ENCODE peak calls at places on chromosomes 1 and 21, in eight cellular contexts. One of them, this sample, is unnamed.
A peak's percentile ranks its signal among the peaks of the same experiment; 100 is the strongest.

GRCh38 chr1:198135366-198135765 is 21.4 kb upstream of the NEK7 start:
- DNase-seq in MV-4-11: no peak
- DNase-seq in activated naive CD8-positive, alpha-beta T cell treated with anti-CD3 and anti-CD28 coated beads for 36 hours: no peak
- DNase-seq in bronchial epithelial cell: no peak
- DNase-seq in cardiac fibroblast: no peak
- DNase-seq in skeletal muscle cell: no peak
- DNase-seq in naive thymus-derived CD8-positive, alpha-beta T cell: no peak
- DNase-seq in HuH-7.5: no peak
- DNase-seq in this sample: no peak

GRCh38 chr1:227894831-227895451 is 52.8 kb downstream of the WNT9A start:
- DNase-seq in MV-4-11: no peak
- DNase-seq in activated naive CD8-positive, alpha-beta T cell treated with anti-CD3 and anti-CD28 coated beads for 36 hours: no peak
- DNase-seq in bronchial epithelial cell: no peak
- DNase-seq in cardiac fibroblast: no peak
- DNase-seq in skeletal muscle cell: no peak
- DNase-seq in naive thymus-derived CD8-positive, alpha-beta T cell: no peak
- DNase-seq in HuH-7.5: no peak
- DNase-seq in this sample: peak; percentile 33

GRCh38 chr1:175564723-175565122 is 178.7 kb downstream of the TNR start:
- DNase-seq in MV-4-11: no peak
- DNase-seq in activated naive CD8-positive, alpha-beta T cell treated with anti-CD3 and anti-CD28 coated beads for 36 hours: no peak
- DNase-seq in bronchial epithelial cell: no peak
- DNase-seq in cardiac fibroblast: no peak
- DNase-seq in skeletal muscle cell: no peak
- DNase-seq in naive thymus-derived CD8-positive, alpha-beta T cell: no peak
- DNase-seq in HuH-7.5: no peak
- DNase-seq in this sample: no peak

GRCh38 chr1:32798191-32798590 is 19.0 kb downstream of the YARS1 start:
- DNase-seq in MV-4-11: no peak
- DNase-seq in activated naive CD8-positive, alpha-beta T cell treated with anti-CD3 and anti-CD28 coated beads for 36 hours: no peak
- DNase-seq in bronchial epithelial cell: peak; percentile 53
- DNase-seq in cardiac fibroblast: no peak
- DNase-seq in skeletal muscle cell: no peak
- DNase-seq in naive thymus-derived CD8-positive, alpha-beta T cell: no peak
- DNase-seq in HuH-7.5: no peak
- DNase-seq in this sample: no peak

GRCh38 chr1:196001188-196001587 is 607.1 kb downstream of the KCNT2 start:
- DNase-seq in MV-4-11: no peak
- DNase-seq in activated naive CD8-positive, alpha-beta T cell treated with anti-CD3 and anti-CD28 coated beads for 36 hours: no peak
- DNase-seq in bronchial epithelial cell: peak; percentile 92
- DNase-seq in cardiac fibroblast: no peak
- DNase-seq in skeletal muscle cell: no peak
- DNase-seq in naive thymus-derived CD8-positive, alpha-beta T cell: no peak
- DNase-seq in HuH-7.5: no peak
- DNase-seq in this sample: no peak

GRCh38 chr1:201171063-201172036 is 17.1 kb upstream of the TMEM9 start:
- DNase-seq in MV-4-11: no peak
- DNase-seq in activated naive CD8-positive, alpha-beta T cell treated with anti-CD3 and anti-CD28 coated beads for 36 hours: peak; percentile 71
- DNase-seq in bronchial epithelial cell: peak; percentile 13
- DNase-seq in cardiac fibroblast: peak; percentile 33
- DNase-seq in skeletal muscle cell: no peak
- DNase-seq in naive thymus-derived CD8-positive, alpha-beta T cell: peak; percentile 33
- DNase-seq in HuH-7.5: peak; percentile 58
- DNase-seq in this sample: no peak

GRCh38 chr1:188314557-188315137 is 1485.9 kb downstream of the PLA2G4A start:
- DNase-seq in MV-4-11: no peak
- DNase-seq in activated naive CD8-positive, alpha-beta T cell treated with anti-CD3 and anti-CD28 coated beads for 36 hours: no peak
- DNase-seq in bronchial epithelial cell: no peak
- DNase-seq in cardiac fibroblast: no peak
- DNase-seq in skeletal muscle cell: no peak
- DNase-seq in naive thymus-derived CD8-positive, alpha-beta T cell: no peak
- DNase-seq in HuH-7.5: no peak
- DNase-seq in this sample: no peak

GRCh38 chr21:29335720-29336119 is 37.0 kb downstream of the BACH1 start:
- DNase-seq in MV-4-11: no peak
- DNase-seq in activated naive CD8-positive, alpha-beta T cell treated with anti-CD3 and anti-CD28 coated beads for 36 hours: no peak
- DNase-seq in bronchial epithelial cell: peak; percentile 48
- DNase-seq in cardiac fibroblast: peak; percentile 39
- DNase-seq in skeletal muscle cell: no peak
- DNase-seq in naive thymus-derived CD8-positive, alpha-beta T cell: no peak
- DNase-seq in HuH-7.5: no peak
- DNase-seq in this sample: no peak

GRCh38 chr21:32322103-32322502 is 23.4 kb downstream of the MRAP start:
- DNase-seq in MV-4-11: no peak
- DNase-seq in activated naive CD8-positive, alpha-beta T cell treated with anti-CD3 and anti-CD28 coated beads for 36 hours: no peak
- DNase-seq in bronchial epithelial cell: no peak
- DNase-seq in cardiac fibroblast: no peak
- DNase-seq in skeletal muscle cell: no peak
- DNase-seq in naive thymus-derived CD8-positive, alpha-beta T cell: no peak
- DNase-seq in HuH-7.5: no peak
- DNase-seq in this sample: no peak

GRCh38 chr1:186974774-186975181 is 146.0 kb downstream of the PLA2G4A start:
- DNase-seq in MV-4-11: peak; percentile 47
- DNase-seq in activated naive CD8-positive, alpha-beta T cell treated with anti-CD3 and anti-CD28 coated beads for 36 hours: no peak
- DNase-seq in bronchial epithelial cell: peak; percentile 98
- DNase-seq in cardiac fibroblast: peak; percentile 76
- DNase-seq in skeletal muscle cell: peak; percentile 80
- DNase-seq in naive thymus-derived CD8-positive, alpha-beta T cell: no peak
- DNase-seq in HuH-7.5: no peak
- DNase-seq in this sample: no peak

GRCh38 chr1:176897350-176898236 is 266.9 kb downstream of the ASTN1 start:
- DNase-seq in MV-4-11: peak; percentile 52
- DNase-seq in activated naive CD8-positive, alpha-beta T cell treated with anti-CD3 and anti-CD28 coated beads for 36 hours: peak; percentile 19
- DNase-seq in bronchial epithelial cell: peak; percentile 48
- DNase-seq in cardiac fibroblast: peak; percentile 69
- DNase-seq in skeletal muscle cell: peak; percentile 7
- DNase-seq in naive thymus-derived CD8-positive, alpha-beta T cell: no peak
- DNase-seq in HuH-7.5: peak; percentile 33
- DNase-seq in this sample: peak; percentile 70

GRCh38 chr1:154327466-154328317 is 2.4 kb downstream of the ATP8B2 start:
- DNase-seq in MV-4-11: no peak
- DNase-seq in activated naive CD8-positive, alpha-beta T cell treated with anti-CD3 and anti-CD28 coated beads for 36 hours: peak; percentile 29
- DNase-seq in bronchial epithelial cell: peak; percentile 48
- DNase-seq in cardiac fibroblast: no peak
- DNase-seq in skeletal muscle cell: no peak
- DNase-seq in naive thymus-derived CD8-positive, alpha-beta T cell: peak; percentile 22
- DNase-seq in HuH-7.5: no peak
- DNase-seq in this sample: no peak

GRCh38 chr1:115545791-115546733 is 95.7 kb upstream of the VANGL1 start:
- DNase-seq in MV-4-11: no peak
- DNase-seq in activated naive CD8-positive, alpha-beta T cell treated with anti-CD3 and anti-CD28 coated beads for 36 hours: no peak
- DNase-seq in bronchial epithelial cell: peak; percentile 97
- DNase-seq in cardiac fibroblast: peak; percentile 87
- DNase-seq in skeletal muscle cell: peak; percentile 81
- DNase-seq in naive thymus-derived CD8-positive, alpha-beta T cell: no peak
- DNase-seq in HuH-7.5: peak; percentile 49
- DNase-seq in this sample: peak; percentile 56

GRCh38 chr1:192986110-192986747 is 72.9 kb downstream of the UCHL5 start:
- DNase-seq in MV-4-11: no peak
- DNase-seq in activated naive CD8-positive, alpha-beta T cell treated with anti-CD3 and anti-CD28 coated beads for 36 hours: no peak
- DNase-seq in bronchial epithelial cell: peak; percentile 55
- DNase-seq in cardiac fibroblast: no peak
- DNase-seq in skeletal muscle cell: no peak
- DNase-seq in naive thymus-derived CD8-positive, alpha-beta T cell: no peak
- DNase-seq in HuH-7.5: no peak
- DNase-seq in this sample: no peak

GRCh38 chr1:83593073-83593472 is 405.9 kb downstream of the TTLL7 start:
- DNase-seq in MV-4-11: no peak
- DNase-seq in activated naive CD8-positive, alpha-beta T cell treated with anti-CD3 and anti-CD28 coated beads for 36 hours: no peak
- DNase-seq in bronchial epithelial cell: no peak
- DNase-seq in cardiac fibroblast: no peak
- DNase-seq in skeletal muscle cell: no peak
- DNase-seq in naive thymus-derived CD8-positive, alpha-beta T cell: no peak
- DNase-seq in HuH-7.5: no peak
- DNase-seq in this sample: no peak

GRCh38 chr1:231241751-231242150 is 739 bp downstream of the GNPAT start:
- DNase-seq in MV-4-11: peak; percentile 22
- DNase-seq in activated naive CD8-positive, alpha-beta T cell treated with anti-CD3 and anti-CD28 coated beads for 36 hours: peak; percentile 17
- DNase-seq in bronchial epithelial cell: peak; percentile 16
- DNase-seq in cardiac fibroblast: peak; percentile 5
- DNase-seq in skeletal muscle cell: no peak
- DNase-seq in naive thymus-derived CD8-positive, alpha-beta T cell: no peak
- DNase-seq in HuH-7.5: peak; percentile 58
- DNase-seq in this sample: no peak

GRCh38 chr1:37808369-37809319 is 636 bp upstream of the YRDC start:
- DNase-seq in MV-4-11: no peak
- DNase-seq in activated naive CD8-positive, alpha-beta T cell treated with anti-CD3 and anti-CD28 coated beads for 36 hours: peak; percentile 59
- DNase-seq in bronchial epithelial cell: peak; percentile 46
- DNase-seq in cardiac fibroblast: peak; percentile 85
- DNase-seq in skeletal muscle cell: peak; percentile 57
- DNase-seq in naive thymus-derived CD8-positive, alpha-beta T cell: no peak
- DNase-seq in HuH-7.5: peak; percentile 79
- DNase-seq in this sample: peak; percentile 84

GRCh38 chr1:9302745-9303524 is 10.2 kb downstream of the SPSB1 start:
- DNase-seq in MV-4-11: no peak
- DNase-seq in activated naive CD8-positive, alpha-beta T cell treated with anti-CD3 and anti-CD28 coated beads for 36 hours: no peak
- DNase-seq in bronchial epithelial cell: peak; percentile 92
- DNase-seq in cardiac fibroblast: peak; percentile 85
- DNase-seq in skeletal muscle cell: peak; percentile 84
- DNase-seq in naive thymus-derived CD8-positive, alpha-beta T cell: no peak
- DNase-seq in HuH-7.5: no peak
- DNase-seq in this sample: no peak

GRCh38 chr1:62643283-62643682 is 44.9 kb downstream of the DOCK7 start:
- DNase-seq in MV-4-11: no peak
- DNase-seq in activated naive CD8-positive, alpha-beta T cell treated with anti-CD3 and anti-CD28 coated beads for 36 hours: no peak
- DNase-seq in bronchial epithelial cell: no peak
- DNase-seq in cardiac fibroblast: no peak
- DNase-seq in skeletal muscle cell: no peak
- DNase-seq in naive thymus-derived CD8-positive, alpha-beta T cell: no peak
- DNase-seq in HuH-7.5: no peak
- DNase-seq in this sample: no peak

GRCh38 chr21:32562426-32562825 is 22.9 kb downstream of the TCP10L start:
- DNase-seq in MV-4-11: peak; percentile 11
- DNase-seq in activated naive CD8-positive, alpha-beta T cell treated with anti-CD3 and anti-CD28 coated beads for 36 hours: no peak
- DNase-seq in bronchial epithelial cell: peak; percentile 47
- DNase-seq in cardiac fibroblast: peak; percentile 91
- DNase-seq in skeletal muscle cell: peak; percentile 31
- DNase-seq in naive thymus-derived CD8-positive, alpha-beta T cell: peak; percentile 28
- DNase-seq in HuH-7.5: no peak
- DNase-seq in this sample: no peak

GRCh38 chr1:193558491-193559028 is 372.1 kb upstream of the B3GALT2 start:
- DNase-seq in MV-4-11: peak; percentile 87
- DNase-seq in activated naive CD8-positive, alpha-beta T cell treated with anti-CD3 and anti-CD28 coated beads for 36 hours: peak; percentile 24
- DNase-seq in bronchial epithelial cell: peak; percentile 79
- DNase-seq in cardiac fibroblast: peak; percentile 87
- DNase-seq in skeletal muscle cell: peak; percentile 95
- DNase-seq in naive thymus-derived CD8-positive, alpha-beta T cell: no peak
- DNase-seq in HuH-7.5: no peak
- DNase-seq in this sample: no peak

GRCh38 chr1:83996621-83997020 is 2.3 kb downstream of the TTLL7 start:
- DNase-seq in MV-4-11: no peak
- DNase-seq in activated naive CD8-positive, alpha-beta T cell treated with anti-CD3 and anti-CD28 coated beads for 36 hours: no peak
- DNase-seq in bronchial epithelial cell: peak; percentile 10
- DNase-seq in cardiac fibroblast: peak; percentile 50
- DNase-seq in skeletal muscle cell: peak; percentile 31
- DNase-seq in naive thymus-derived CD8-positive, alpha-beta T cell: no peak
- DNase-seq in HuH-7.5: no peak
- DNase-seq in this sample: no peak

GRCh38 chr1:241871031-241871430 is 23.0 kb downstream of the EXO1 start:
- DNase-seq in MV-4-11: no peak
- DNase-seq in activated naive CD8-positive, alpha-beta T cell treated with anti-CD3 and anti-CD28 coated beads for 36 hours: no peak
- DNase-seq in bronchial epithelial cell: no peak
- DNase-seq in cardiac fibroblast: no peak
- DNase-seq in skeletal muscle cell: no peak
- DNase-seq in naive thymus-derived CD8-positive, alpha-beta T cell: no peak
- DNase-seq in HuH-7.5: no peak
- DNase-seq in this sample: no peak

GRCh38 chr21:25528511-25528910 is 78.8 kb downstream of the MRPL39 start:
- DNase-seq in MV-4-11: no peak
- DNase-seq in activated naive CD8-positive, alpha-beta T cell treated with anti-CD3 and anti-CD28 coated beads for 36 hours: no peak
- DNase-seq in bronchial epithelial cell: no peak
- DNase-seq in cardiac fibroblast: no peak
- DNase-seq in skeletal muscle cell: no peak
- DNase-seq in naive thymus-derived CD8-positive, alpha-beta T cell: no peak
- DNase-seq in HuH-7.5: no peak
- DNase-seq in this sample: no peak

GRCh38 chr1:168759077-168759476 is 30.1 kb upstream of the DPT start:
- DNase-seq in MV-4-11: no peak
- DNase-seq in activated naive CD8-positive, alpha-beta T cell treated with anti-CD3 and anti-CD28 coated beads for 36 hours: no peak
- DNase-seq in bronchial epithelial cell: no peak
- DNase-seq in cardiac fibroblast: no peak
- DNase-seq in skeletal muscle cell: no peak
- DNase-seq in naive thymus-derived CD8-positive, alpha-beta T cell: no peak
- DNase-seq in HuH-7.5: no peak
- DNase-seq in this sample: no peak

GRCh38 chr1:47582891-47583608 is 145.2 kb downstream of the FOXD2 start:
- DNase-seq in MV-4-11: no peak
- DNase-seq in activated naive CD8-positive, alpha-beta T cell treated with anti-CD3 and anti-CD28 coated beads for 36 hours: peak; percentile 26
- DNase-seq in bronchial epithelial cell: peak; percentile 65
- DNase-seq in cardiac fibroblast: no peak
- DNase-seq in skeletal muscle cell: no peak
- DNase-seq in naive thymus-derived CD8-positive, alpha-beta T cell: no peak
- DNase-seq in HuH-7.5: no peak
- DNase-seq in this sample: no peak